ENCODE peak calls at places on chromosomes 5 and 9, in ten cellular contexts. K is H1; H is choroid plexus epithelial cell; D is neural progenitor cell; G is epithelial cell of esophagus; T is fibroblast of pulmonary artery; M is NB4; S is CD8-positive, alpha-beta T cell; A is right lobe of liver; X is astrocyte of the spinal cord. N is an unnamed sample.

GRCh38 chr9:96567203-96567700 is 52.4 kb downstream of the CDC14B start:
- DNase-seq in K (peak; percentile 13), H (peak; percentile 35), D (no peak), G (no peak), T (peak; percentile 28), M (no peak), S (peak; percentile 23), A (no peak), X (peak; percentile 11), N (no peak)

GRCh38 chr9:112224401-112225289 is 49.5 kb upstream of the SUSD1 start:
- DNase-seq in K (no peak), H (peak; percentile 53), D (no peak), G (peak; percentile 41), T (peak; percentile 22), M (peak; percentile 7), S (no peak), A (no peak), X (peak; percentile 51), N (peak; percentile 61)

GRCh38 chr9:104981543-104982129 is 53.7 kb upstream of the ABCA1 start:
- DNase-seq in K (no peak), H (no peak), D (no peak), G (no peak), T (no peak), M (no peak), S (no peak), A (no peak), X (no peak), N (no peak)

GRCh38 chr9:9949368-9949767 is 663.4 kb downstream of the PTPRD start:
- DNase-seq in K (no peak), H (no peak), D (no peak), G (no peak), T (no peak), M (no peak), S (no peak), A (no peak), X (no peak), N (no peak)

GRCh38 chr5:143132739-143133138 is 270.7 kb downstream of the NR3C1 start:
- DNase-seq in K (no peak), H (no peak), D (no peak), G (no peak), T (no peak), M (no peak), S (no peak), A (no peak), X (no peak), N (no peak)

GRCh38 chr9:70491798-70492736 is 77.6 kb upstream of the KLF9 start:
- DNase-seq in K (no peak), H (no peak), D (no peak), G (no peak), T (peak; percentile 71), M (no peak), S (no peak), A (peak; percentile 23), X (no peak), N (no peak)

GRCh38 chr5:133244242-133244641 is 192.4 kb downstream of the HSPA4 start:
- DNase-seq in K (no peak), H (peak; percentile 40), D (no peak), G (peak; percentile 30), T (no peak), M (no peak), S (no peak), A (no peak), X (no peak), N (peak; percentile 37)

GRCh38 chr5:35622974-35623373 is 5.3 kb downstream of the SPEF2 start:
- DNase-seq in K (no peak), H (no peak), D (no peak), G (no peak), T (no peak), M (no peak), S (no peak), A (no peak), X (no peak), N (no peak)

GRCh38 chr5:15008476-15008875 is 136.9 kb upstream of the ANKH start:
- DNase-seq in K (no peak), H (peak; percentile 99), D (no peak), G (peak; percentile 99), T (peak; percentile 97), M (peak; percentile 44), S (no peak), A (peak; percentile 96), X (peak; percentile 99), N (peak; percentile 98)

GRCh38 chr5:56681346-56681745 is 134.0 kb upstream of the MAP3K1 start:
- DNase-seq in K (no peak), H (peak; percentile 86), D (no peak), G (no peak), T (peak; percentile 29), M (no peak), S (no peak), A (no peak), X (peak; percentile 75), N (no peak)

DNA sequence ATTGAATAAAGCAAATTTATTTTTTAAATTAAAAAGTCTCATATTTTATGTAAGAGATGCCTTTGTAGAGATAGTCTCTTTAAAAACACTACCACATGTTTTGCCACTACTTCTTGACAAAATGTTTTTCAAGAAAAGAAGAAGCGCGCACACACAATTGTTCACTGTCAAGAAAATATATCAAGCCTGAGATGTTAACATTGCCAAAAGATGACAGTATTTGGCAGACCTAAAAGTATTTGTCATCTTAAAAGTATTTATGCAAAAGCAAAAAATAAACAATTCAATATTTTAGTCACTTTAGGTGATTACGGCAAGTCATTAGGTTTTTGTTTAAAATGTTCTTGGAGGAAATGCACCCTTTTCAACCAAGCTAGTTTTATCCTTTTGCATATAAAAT is 108.3 kb downstream of the EBF1 start:
- DNase-seq in K (no peak), H (peak; percentile 46), D (no peak), G (no peak), T (peak; percentile 67), M (no peak), S (no peak), A (no peak), X (no peak), N (no peak)
- H3K4me3 ChIP-seq in K (no peak overlapping the region), H (no peak overlapping the region), D (no peak overlapping the region), G (no peak overlapping the region), T (no peak overlapping the region), M (no peak overlapping the region), S (no peak overlapping the region), A (no peak overlapping the region), X (no peak overlapping the region), N (no peak overlapping the region)

GRCh38 chr5:61301345-61301744 is 30.7 kb upstream of the ZSWIM6 start:
- DNase-seq in K (no peak), H (peak; percentile 89), D (no peak), G (no peak), T (peak; percentile 67), M (no peak), S (no peak), A (no peak), X (peak; percentile 85), N (no peak)
- TF ChIP-seq CTCF in K (no peak), H (peak; percentile 42), D (no peak), G (no peak), T (peak; percentile 22), M (no peak), S (no peak), A (no peak), X (no peak), N (no peak)

GRCh38 chr5:131950706-131951105 is 5.2 kb upstream of the MEIKIN start:
- DNase-seq in K (no peak), H (no peak), D (no peak), G (no peak), T (no peak), M (no peak), S (no peak), A (no peak), X (no peak), N (no peak)

GRCh38 chr5:131947445-131947844 is 2.0 kb upstream of the MEIKIN start:
- DNase-seq in K (no peak), H (no peak), D (no peak), G (no peak), T (no peak), M (no peak), S (no peak), A (no peak), X (no peak), N (peak; percentile 44)

GRCh38 chr5:131953969-131954368 is 8.5 kb upstream of the MEIKIN start:
- DNase-seq in K (no peak), H (no peak), D (no peak), G (no peak), T (no peak), M (no peak), S (no peak), A (no peak), X (no peak), N (no peak)

GRCh38 chr5:131957721-131958483 is 12.4 kb upstream of the MEIKIN start:
- DNase-seq in K (no peak), H (no peak), D (no peak), G (no peak), T (no peak), M (no peak), S (no peak), A (no peak), X (no peak), N (no peak)

GRCh38 chr5:131952286-131952857 is 6.9 kb upstream of the MEIKIN start:
- DNase-seq in K (no peak), H (peak; percentile 43), D (no peak), G (peak; percentile 4), T (peak; percentile 3), M (no peak), S (no peak), A (no peak), X (peak; percentile 6), N (no peak)
- H3K4me3 ChIP-seq in K (no peak overlapping the region), H (no peak overlapping the region), D (no peak overlapping the region), G (no peak overlapping the region), T (no peak overlapping the region), M (no peak overlapping the region), S (no peak overlapping the region), A (no peak overlapping the region), X (no peak overlapping the region), N (no peak overlapping the region)

GRCh38 chr5:168992687-168993086 is 308.3 kb downstream of the SLIT3 start:
- DNase-seq in K (no peak), H (no peak), D (peak; percentile 59), G (peak; percentile 59), T (no peak), M (peak; percentile 31), S (no peak), A (no peak), X (no peak), N (no peak)
- TF ChIP-seq CTCF in K (peak; percentile 40), H (no peak), D (peak; percentile 59), G (peak; percentile 63), T (peak; percentile 9), M (peak; percentile 18), S (no peak), A (no peak), X (peak; percentile 22), N (peak; percentile 18)

GRCh38 chr5:2747372-2748179 is 3.9 kb downstream of the IRX2 start:
- DNase-seq in K (no peak), H (no peak), D (no peak), G (peak; percentile 37), T (no peak), M (no peak), S (no peak), A (no peak), X (peak; percentile 36), N (no peak)
- H3K4me3 ChIP-seq in K (peak overlapping the region; percentile 18), H (no peak overlapping the region), D (no peak overlapping the region), G (peak overlapping the region; percentile 88), T (peak overlapping the region; percentile 36), M (no peak overlapping the region), S (no peak overlapping the region), A (no peak overlapping the region), X (peak overlapping the region; percentile 42), N (peak overlapping the region; percentile 89)

GRCh38 chr5:124725040-124725434 is 21.4 kb downstream of the ZNF608 start:
- DNase-seq in K (no peak), H (no peak), D (no peak), G (no peak), T (no peak), M (peak; percentile 2), S (no peak), A (no peak), X (no peak), N (no peak)
- TF ChIP-seq CTCF in K (no peak), H (peak; percentile 20), D (peak; percentile 38), G (no peak), T (no peak), M (no peak), S (no peak), A (no peak), X (peak; percentile 5), N (no peak)

GRCh38 chr9:120928720-120929389 is 2.3 kb upstream of the TRAF1 start:
- DNase-seq in K (no peak), H (peak; percentile 45), D (peak; percentile 81), G (peak; percentile 52), T (peak; percentile 42), M (peak; percentile 78), S (peak; percentile 73), A (peak; percentile 86), X (peak; percentile 48), N (no peak)
- H3K4me3 ChIP-seq in K (peak overlapping the region; percentile 51), H (peak overlapping the region; percentile 65), D (peak overlapping the region; percentile 63), G (peak overlapping the region; percentile 46), T (peak overlapping the region; percentile 35), M (peak overlapping the region; percentile 21), S (peak overlapping the region; percentile 74), A (peak overlapping the region; percentile 85), X (peak overlapping the region; percentile 34), N (peak overlapping the region; percentile 59)

N was measured in bronchial epithelial cell.